ENCODE peak calls at places on chromosomes 6 and 20, in five cellular contexts. One of them, this sample, is unnamed.

GRCh38 chr20:10179574-10180298 is 38.9 kb upstream of the SNAP25 start:
- DNase-seq in psoas muscle: no peak
- DNase-seq in transverse colon: no peak
- DNase-seq in PC-9: no peak
- DNase-seq in CD8-positive, alpha-beta T cell: no peak
- DNase-seq in this sample: no peak

GRCh38 chr6:5030596-5031136 is 26.8 kb upstream of the RPP40 start:
- DNase-seq in PC-9: no peak
- DNase-seq in psoas muscle: peak; percentile 73
- DNase-seq in transverse colon: peak; percentile 85
- DNase-seq in CD8-positive, alpha-beta T cell: peak; percentile 73
- DNase-seq in this sample: peak; percentile 69

GRCh38 chr20:20102859-20103258 is 50.5 kb downstream of the CFAP61 start:
- DNase-seq in transverse colon: no peak
- DNase-seq in PC-9: no peak
- DNase-seq in psoas muscle: no peak
- DNase-seq in CD8-positive, alpha-beta T cell: no peak
- DNase-seq in this sample: no peak

GRCh38 chr6:8905647-8906231 is 470.4 kb upstream of the SLC35B3 start:
- DNase-seq in psoas muscle: no peak
- DNase-seq in PC-9: peak; percentile 42
- DNase-seq in CD8-positive, alpha-beta T cell: no peak
- DNase-seq in transverse colon: no peak
- DNase-seq in this sample: no peak

GRCh38 chr6:133973109-133973971 is 20.3 kb downstream of the TBPL1 start:
- DNase-seq in psoas muscle: no peak
- DNase-seq in PC-9: peak; percentile 59
- DNase-seq in CD8-positive, alpha-beta T cell: no peak
- DNase-seq in transverse colon: no peak
- DNase-seq in this sample: peak; percentile 51

GRCh38 chr6:169854083-169854725 is 102.8 kb downstream of the ERMARD start:
- DNase-seq in CD8-positive, alpha-beta T cell: no peak
- DNase-seq in transverse colon: no peak
- DNase-seq in PC-9: no peak
- DNase-seq in psoas muscle: no peak
- DNase-seq in this sample: no peak

GRCh38 chr6:129936329-129937165 is 75.4 kb upstream of the TMEM244 start:
- DNase-seq in CD8-positive, alpha-beta T cell: peak; percentile 42
- DNase-seq in psoas muscle: no peak
- DNase-seq in transverse colon: peak; percentile 51
- DNase-seq in PC-9: peak; percentile 58
- DNase-seq in this sample: peak; percentile 65

GRCh38 chr20:38199506-38200390 is 34.7 kb upstream of the TGM2 start:
- DNase-seq in psoas muscle: no peak
- DNase-seq in transverse colon: no peak
- DNase-seq in CD8-positive, alpha-beta T cell: no peak
- DNase-seq in PC-9: no peak
- DNase-seq in this sample: no peak

GRCh38 chr20:24444531-24445190 is 24.8 kb upstream of the SYNDIG1 start:
- DNase-seq in psoas muscle: no peak
- DNase-seq in CD8-positive, alpha-beta T cell: no peak
- DNase-seq in PC-9: no peak
- DNase-seq in transverse colon: no peak
- DNase-seq in this sample: no peak

GRCh38 chr6:125612400-125612846 is 137.0 kb upstream of the HEY2 start:
- DNase-seq in CD8-positive, alpha-beta T cell: no peak
- DNase-seq in transverse colon: no peak
- DNase-seq in PC-9: no peak
- DNase-seq in psoas muscle: no peak
- DNase-seq in this sample: no peak

GRCh38 chr6:53795254-53795701 is 473 bp downstream of the LRRC1 start:
- DNase-seq in PC-9: peak; percentile 36
- DNase-seq in transverse colon: peak; percentile 39
- DNase-seq in psoas muscle: no peak
- DNase-seq in CD8-positive, alpha-beta T cell: no peak
- DNase-seq in this sample: peak; percentile 36

GRCh38 chr6:50714487-50715379 is 1.4 kb downstream of the TFAP2D start:
- DNase-seq in psoas muscle: no peak
- DNase-seq in transverse colon: no peak
- DNase-seq in CD8-positive, alpha-beta T cell: no peak
- DNase-seq in PC-9: no peak
- DNase-seq in this sample: no peak

GRCh38 chr20:50037123-50037522 is 54.3 kb downstream of the SNAI1 start:
- DNase-seq in psoas muscle: no peak
- DNase-seq in transverse colon: no peak
- DNase-seq in CD8-positive, alpha-beta T cell: no peak
- DNase-seq in PC-9: no peak
- DNase-seq in this sample: no peak

GRCh38 chr20:3222635-3223600 is 13.6 kb downstream of the ITPA start:
- DNase-seq in psoas muscle: no peak
- DNase-seq in transverse colon: no peak
- DNase-seq in PC-9: no peak
- DNase-seq in CD8-positive, alpha-beta T cell: peak; percentile 56
- DNase-seq in this sample: no peak

GRCh38 chr6:11595903-11596302 is 58.4 kb downstream of the TMEM170B start:
- DNase-seq in PC-9: no peak
- DNase-seq in CD8-positive, alpha-beta T cell: no peak
- DNase-seq in transverse colon: no peak
- DNase-seq in psoas muscle: no peak
- DNase-seq in this sample: no peak

GRCh38 chr6:30219244-30219643 is 6.0 kb upstream of the TRIM26 start:
- DNase-seq in CD8-positive, alpha-beta T cell: peak; percentile 55
- DNase-seq in psoas muscle: no peak
- DNase-seq in PC-9: peak; percentile 63
- DNase-seq in transverse colon: peak; percentile 64
- DNase-seq in this sample: peak; percentile 72

GRCh38 chr20:14199111-14199510 is 138.3 kb downstream of the FLRT3 start:
- DNase-seq in transverse colon: no peak
- DNase-seq in psoas muscle: no peak
- DNase-seq in CD8-positive, alpha-beta T cell: no peak
- DNase-seq in PC-9: no peak
- DNase-seq in this sample: no peak

GRCh38 chr20:62929051-62929538 is 2.8 kb upstream of the DIDO1 start:
- DNase-seq in PC-9: no peak
- DNase-seq in CD8-positive, alpha-beta T cell: peak; percentile 60
- DNase-seq in transverse colon: peak; percentile 81
- DNase-seq in psoas muscle: peak; percentile 67
- DNase-seq in this sample: peak; percentile 80

GRCh38 chr20:17966432-17967312 is 1.9 kb downstream of the SNX5 start:
- DNase-seq in CD8-positive, alpha-beta T cell: no peak
- DNase-seq in transverse colon: no peak
- DNase-seq in PC-9: no peak
- DNase-seq in psoas muscle: no peak
- DNase-seq in this sample: peak; percentile 50

GRCh38 chr20:17964632-17965031 is 4.0 kb downstream of the SNX5 start:
- DNase-seq in psoas muscle: no peak
- DNase-seq in CD8-positive, alpha-beta T cell: no peak
- DNase-seq in transverse colon: no peak
- DNase-seq in PC-9: no peak
- DNase-seq in this sample: no peak

GRCh38 chr20:17963114-17963897 is 5.3 kb downstream of the SNX5 start:
- DNase-seq in CD8-positive, alpha-beta T cell: no peak
- DNase-seq in PC-9: no peak
- DNase-seq in psoas muscle: no peak
- DNase-seq in transverse colon: no peak
- DNase-seq in this sample: no peak

GRCh38 chr20:17964073-17964472 is 4.5 kb downstream of the SNX5 start:
- DNase-seq in CD8-positive, alpha-beta T cell: no peak
- DNase-seq in transverse colon: no peak
- DNase-seq in psoas muscle: no peak
- DNase-seq in PC-9: no peak
- DNase-seq in this sample: no peak

GRCh38 chr20:17965042-17965697 is 3.4 kb downstream of the SNX5 start:
- DNase-seq in psoas muscle: no peak
- DNase-seq in CD8-positive, alpha-beta T cell: no peak
- DNase-seq in transverse colon: no peak
- DNase-seq in PC-9: no peak
- DNase-seq in this sample: peak; percentile 31
- H3K4me1 ChIP-seq in psoas muscle: peaks cover 61% of the 10 kb centered on the region
- H3K4me1 ChIP-seq in CD8-positive, alpha-beta T cell: peaks cover 53% of the 10 kb centered on the region
- H3K4me1 ChIP-seq in transverse colon: peaks cover 35% of the 10 kb centered on the region
- H3K4me1 ChIP-seq in PC-9: peaks cover 42% of the 10 kb centered on the region
- H3K4me1 ChIP-seq in this sample: peaks cover 15% of the 10 kb centered on the region

GRCh38 chr6:167856999-167857660 is 30.4 kb downstream of the AFDN start:
- DNase-seq in transverse colon: no peak
- DNase-seq in psoas muscle: no peak
- DNase-seq in CD8-positive, alpha-beta T cell: no peak
- DNase-seq in PC-9: no peak
- DNase-seq in this sample: no peak
- H3K4me1 ChIP-seq in transverse colon: peaks cover 8% of the 10 kb centered on the region
- H3K4me1 ChIP-seq in psoas muscle: peaks cover 39% of the 10 kb centered on the region
- H3K4me1 ChIP-seq in CD8-positive, alpha-beta T cell: no peaks in the 10 kb centered on the region
- H3K4me1 ChIP-seq in PC-9: peaks cover 13% of the 10 kb centered on the region
- H3K4me1 ChIP-seq in this sample: peaks cover 3% of the 10 kb centered on the region

GRCh38 chr20:33104336-33104735 is 24.9 kb downstream of the BPIFB4 start:
- DNase-seq in CD8-positive, alpha-beta T cell: no peak
- DNase-seq in PC-9: no peak
- DNase-seq in transverse colon: no peak
- DNase-seq in psoas muscle: no peak
- DNase-seq in this sample: no peak
- H3K4me1 ChIP-seq in CD8-positive, alpha-beta T cell: no peaks in the 10 kb centered on the region
- H3K4me1 ChIP-seq in PC-9: no peaks in the 10 kb centered on the region
- H3K4me1 ChIP-seq in transverse colon: no peaks in the 10 kb centered on the region
- H3K4me1 ChIP-seq in psoas muscle: no peaks in the 10 kb centered on the region
- H3K4me1 ChIP-seq in this sample: no peaks in the 10 kb centered on the region

GRCh38 chr20:1666802-1667201 is 9.2 kb upstream of the SIRPG start:
- DNase-seq in PC-9: no peak
- DNase-seq in psoas muscle: no peak
- DNase-seq in CD8-positive, alpha-beta T cell: no peak
- DNase-seq in transverse colon: no peak
- DNase-seq in this sample: no peak

GRCh38 chr20:1667510-1668085 is 10.0 kb upstream of the SIRPG start:
- DNase-seq in psoas muscle: no peak
- DNase-seq in CD8-positive, alpha-beta T cell: no peak
- DNase-seq in transverse colon: no peak
- DNase-seq in PC-9: no peak
- DNase-seq in this sample: no peak

GRCh38 chr20:1663917-1664316 is 6.3 kb upstream of the SIRPG start:
- DNase-seq in PC-9: peak; percentile 37
- DNase-seq in transverse colon: no peak
- DNase-seq in CD8-positive, alpha-beta T cell: no peak
- DNase-seq in psoas muscle: no peak
- DNase-seq in this sample: no peak

GRCh38 chr20:1665345-1665744 is 7.8 kb upstream of the SIRPG start:
- DNase-seq in PC-9: no peak
- DNase-seq in transverse colon: no peak
- DNase-seq in CD8-positive, alpha-beta T cell: no peak
- DNase-seq in psoas muscle: no peak
- DNase-seq in this sample: no peak

GRCh38 chr20:1664911-1665310 is 7.3 kb upstream of the SIRPG start:
- DNase-seq in PC-9: no peak
- DNase-seq in psoas muscle: no peak
- DNase-seq in transverse colon: peak; percentile 37
- DNase-seq in CD8-positive, alpha-beta T cell: peak; percentile 50
- DNase-seq in this sample: peak; percentile 41
- H3K4me1 ChIP-seq in PC-9: peaks cover 17% of the 10 kb centered on the region
- H3K4me1 ChIP-seq in psoas muscle: no peaks in the 10 kb centered on the region
- H3K4me1 ChIP-seq in transverse colon: no peaks in the 10 kb centered on the region
- H3K4me1 ChIP-seq in CD8-positive, alpha-beta T cell: peaks cover 90% of the 10 kb centered on the region
- H3K4me1 ChIP-seq in this sample: no peaks in the 10 kb centered on the region

GRCh38 chr6:16510245-16510644 is 251.0 kb downstream of the ATXN1 start:
- DNase-seq in psoas muscle: no peak
- DNase-seq in CD8-positive, alpha-beta T cell: no peak
- DNase-seq in PC-9: no peak
- DNase-seq in transverse colon: no peak
- DNase-seq in this sample: no peak
- H3K4me1 ChIP-seq in psoas muscle: peaks cover 41% of the 10 kb centered on the region
- H3K4me1 ChIP-seq in CD8-positive, alpha-beta T cell: peaks cover 38% of the 10 kb centered on the region
- H3K4me1 ChIP-seq in PC-9: no peaks in the 10 kb centered on the region
- H3K4me1 ChIP-seq in transverse colon: peaks cover 17% of the 10 kb centered on the region
- H3K4me1 ChIP-seq in this sample: no peaks in the 10 kb centered on the region

DNA sequence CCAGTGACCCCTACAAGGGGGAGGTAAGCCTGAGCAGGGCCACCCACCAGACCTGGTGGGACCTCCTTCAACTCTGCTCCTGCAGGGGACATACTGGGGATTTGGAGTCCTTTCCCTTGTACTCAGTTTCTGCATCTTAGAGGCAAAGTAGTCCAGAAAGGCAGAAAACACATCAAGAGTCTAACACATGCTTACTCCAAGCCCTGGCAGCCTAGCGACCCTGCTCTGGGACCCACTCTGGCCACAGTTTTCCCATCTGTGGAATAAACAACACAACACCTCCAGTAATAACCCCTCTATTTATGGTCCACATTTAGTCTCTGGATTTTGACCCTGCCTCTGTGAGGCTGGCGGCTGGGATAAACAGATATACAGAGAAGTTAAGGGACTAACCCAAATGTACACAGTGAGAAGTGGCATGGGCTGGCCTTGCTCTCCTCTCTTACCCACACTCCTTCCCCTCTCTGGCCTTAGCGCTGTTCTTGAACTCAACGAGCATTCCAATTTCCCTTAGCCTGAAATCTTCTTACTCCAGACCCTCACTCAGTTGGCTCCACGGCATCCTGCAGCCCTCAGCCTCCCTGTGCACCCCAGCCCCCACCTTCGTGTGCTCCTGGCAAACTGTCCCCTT is 16.1 kb upstream of the TLDC2 start:
- DNase-seq in PC-9: no peak
- DNase-seq in transverse colon: no peak
- DNase-seq in CD8-positive, alpha-beta T cell: no peak
- DNase-seq in psoas muscle: no peak
- DNase-seq in this sample: no peak
- H3K4me1 ChIP-seq in PC-9: peaks cover 12% of the 10 kb centered on the region
- H3K4me1 ChIP-seq in transverse colon: peaks cover 52% of the 10 kb centered on the region
- H3K4me1 ChIP-seq in CD8-positive, alpha-beta T cell: peaks cover 18% of the 10 kb centered on the region
- H3K4me1 ChIP-seq in psoas muscle: peaks cover 29% of the 10 kb centered on the region
- H3K4me1 ChIP-seq in this sample: peaks cover 6% of the 10 kb centered on the region

GRCh38 chr6:157535354-157536217 is 154.6 kb downstream of the ZDHHC14 start:
- DNase-seq in PC-9: peak; percentile 91
- DNase-seq in CD8-positive, alpha-beta T cell: no peak
- DNase-seq in transverse colon: no peak
- DNase-seq in psoas muscle: no peak
- DNase-seq in this sample: peak; percentile 72
- H3K4me1 ChIP-seq in PC-9: peaks cover 46% of the 10 kb centered on the region
- H3K4me1 ChIP-seq in CD8-positive, alpha-beta T cell: peaks cover 25% of the 10 kb centered on the region
- H3K4me1 ChIP-seq in transverse colon: peaks cover 7% of the 10 kb centered on the region
- H3K4me1 ChIP-seq in psoas muscle: peaks cover 65% of the 10 kb centered on the region
- H3K4me1 ChIP-seq in this sample: peaks cover 28% of the 10 kb centered on the region

GRCh38 chr6:16576391-16577368 is 184.6 kb downstream of the ATXN1 start:
- DNase-seq in transverse colon: peak; percentile 37
- DNase-seq in psoas muscle: no peak
- DNase-seq in CD8-positive, alpha-beta T cell: no peak
- DNase-seq in PC-9: no peak
- DNase-seq in this sample: peak; percentile 29
- H3K4me1 ChIP-seq in transverse colon: peaks cover 3% of the 10 kb centered on the region
- H3K4me1 ChIP-seq in psoas muscle: no peaks in the 10 kb centered on the region
- H3K4me1 ChIP-seq in CD8-positive, alpha-beta T cell: no peaks in the 10 kb centered on the region
- H3K4me1 ChIP-seq in PC-9: peaks cover 5% of the 10 kb centered on the region
- H3K4me1 ChIP-seq in this sample: no peaks in the 10 kb centered on the region

GRCh38 chr6:87721311-87721710 is 19.3 kb upstream of the AKIRIN2 start:
- DNase-seq in CD8-positive, alpha-beta T cell: no peak
- DNase-seq in psoas muscle: no peak
- DNase-seq in PC-9: no peak
- DNase-seq in transverse colon: no peak
- DNase-seq in this sample: no peak
- H3K4me1 ChIP-seq in CD8-positive, alpha-beta T cell: no peaks in the 10 kb centered on the region
- H3K4me1 ChIP-seq in psoas muscle: peaks cover 39% of the 10 kb centered on the region
- H3K4me1 ChIP-seq in PC-9: peaks cover 39% of the 10 kb centered on the region
- H3K4me1 ChIP-seq in transverse colon: no peaks in the 10 kb centered on the region
- H3K4me1 ChIP-seq in this sample: no peaks in the 10 kb centered on the region